ENCODE peak calls at places on chromosomes 7 and 10, in ten cellular contexts. One of them, this sample, is unnamed.

GRCh38 chr7:68529221-68529620 is 1069.1 kb upstream of the AUTS2 start:
- DNase-seq in heart left ventricle: no peak
- DNase-seq in aorta: no peak
- DNase-seq in right atrium auricular region: no peak
- DNase-seq in iPS DF 6.9: no peak
- DNase-seq in IMR-90: no peak
- DNase-seq in CD8-positive, alpha-beta memory T cell: no peak
- DNase-seq in PC-3: no peak
- DNase-seq in mammary epithelial cell: no peak
- DNase-seq in HCT116: no peak
- DNase-seq in this sample: no peak

GRCh38 chr7:48083114-48083830 is 5.8 kb upstream of the UPP1 start:
- DNase-seq in heart left ventricle: no peak
- DNase-seq in aorta: no peak
- DNase-seq in right atrium auricular region: no peak
- DNase-seq in iPS DF 6.9: no peak
- DNase-seq in IMR-90: peak; percentile 92
- DNase-seq in CD8-positive, alpha-beta memory T cell: no peak
- DNase-seq in PC-3: peak; percentile 46
- DNase-seq in mammary epithelial cell: peak; percentile 59
- DNase-seq in HCT116: no peak
- DNase-seq in this sample: peak; percentile 77

GRCh38 chr7:151119902-151120301 is 33.6 kb downstream of the AGAP3 start:
- DNase-seq in heart left ventricle: no peak
- DNase-seq in aorta: no peak
- DNase-seq in right atrium auricular region: no peak
- DNase-seq in iPS DF 6.9: no peak
- DNase-seq in IMR-90: no peak
- DNase-seq in CD8-positive, alpha-beta memory T cell: no peak
- DNase-seq in PC-3: no peak
- DNase-seq in mammary epithelial cell: no peak
- DNase-seq in HCT116: no peak
- DNase-seq in this sample: no peak

GRCh38 chr10:68543004-68543918 is 15.9 kb upstream of the SLC25A16 start:
- DNase-seq in heart left ventricle: no peak
- DNase-seq in aorta: no peak
- DNase-seq in right atrium auricular region: no peak
- DNase-seq in iPS DF 6.9: no peak
- DNase-seq in IMR-90: peak; percentile 84
- DNase-seq in CD8-positive, alpha-beta memory T cell: no peak
- DNase-seq in PC-3: peak; percentile 95
- DNase-seq in mammary epithelial cell: peak; percentile 96
- DNase-seq in HCT116: peak; percentile 48
- DNase-seq in this sample: no peak

GRCh38 chr10:100803481-100803880 is 58.1 kb downstream of the PAX2 start:
- DNase-seq in heart left ventricle: no peak
- DNase-seq in aorta: peak; percentile 35
- DNase-seq in right atrium auricular region: no peak
- DNase-seq in iPS DF 6.9: no peak
- DNase-seq in IMR-90: no peak
- DNase-seq in CD8-positive, alpha-beta memory T cell: no peak
- DNase-seq in PC-3: no peak
- DNase-seq in mammary epithelial cell: no peak
- DNase-seq in HCT116: no peak
- DNase-seq in this sample: no peak

GRCh38 chr7:106110885-106111670 is 1.0 kb downstream of the SYPL1 start:
- DNase-seq in heart left ventricle: no peak
- DNase-seq in aorta: no peak
- DNase-seq in right atrium auricular region: no peak
- DNase-seq in iPS DF 6.9: no peak
- DNase-seq in IMR-90: no peak
- DNase-seq in CD8-positive, alpha-beta memory T cell: peak; percentile 21
- DNase-seq in PC-3: peak; percentile 33
- DNase-seq in mammary epithelial cell: no peak
- DNase-seq in HCT116: no peak
- DNase-seq in this sample: peak; percentile 44

GRCh38 chr10:103968441-103969391 is 1.8 kb downstream of the SLK start:
- DNase-seq in heart left ventricle: no peak
- DNase-seq in aorta: no peak
- DNase-seq in right atrium auricular region: no peak
- DNase-seq in iPS DF 6.9: no peak
- DNase-seq in IMR-90: peak; percentile 24
- DNase-seq in CD8-positive, alpha-beta memory T cell: no peak
- DNase-seq in PC-3: peak; percentile 35
- DNase-seq in mammary epithelial cell: no peak
- DNase-seq in HCT116: no peak
- DNase-seq in this sample: no peak

GRCh38 chr10:96596422-96597407 is 9.9 kb upstream of the TM9SF3 start:
- DNase-seq in heart left ventricle: no peak
- DNase-seq in aorta: no peak
- DNase-seq in right atrium auricular region: no peak
- DNase-seq in iPS DF 6.9: no peak
- DNase-seq in IMR-90: no peak
- DNase-seq in CD8-positive, alpha-beta memory T cell: no peak
- DNase-seq in PC-3: peak; percentile 35
- DNase-seq in mammary epithelial cell: no peak
- DNase-seq in HCT116: no peak
- DNase-seq in this sample: no peak

GRCh38 chr7:105766421-105767191 is 109.8 kb downstream of the ATXN7L1 start:
- DNase-seq in heart left ventricle: no peak
- DNase-seq in aorta: no peak
- DNase-seq in right atrium auricular region: no peak
- DNase-seq in iPS DF 6.9: no peak
- DNase-seq in IMR-90: peak; percentile 66
- DNase-seq in CD8-positive, alpha-beta memory T cell: no peak
- DNase-seq in PC-3: no peak
- DNase-seq in mammary epithelial cell: no peak
- DNase-seq in HCT116: no peak
- DNase-seq in this sample: no peak

GRCh38 chr7:151806204-151806603 is 70.7 kb downstream of the PRKAG2 start:
- DNase-seq in heart left ventricle: no peak
- DNase-seq in aorta: peak; percentile 26
- DNase-seq in right atrium auricular region: no peak
- DNase-seq in iPS DF 6.9: no peak
- DNase-seq in IMR-90: no peak
- DNase-seq in CD8-positive, alpha-beta memory T cell: no peak
- DNase-seq in PC-3: no peak
- DNase-seq in mammary epithelial cell: no peak
- DNase-seq in HCT116: no peak
- DNase-seq in this sample: peak; percentile 91

GRCh38 chr10:8138471-8138870 is 84.0 kb downstream of the GATA3 start:
- DNase-seq in heart left ventricle: no peak
- DNase-seq in aorta: no peak
- DNase-seq in right atrium auricular region: no peak
- DNase-seq in iPS DF 6.9: no peak
- DNase-seq in IMR-90: peak; percentile 10
- DNase-seq in CD8-positive, alpha-beta memory T cell: no peak
- DNase-seq in PC-3: peak; percentile 68
- DNase-seq in mammary epithelial cell: peak; percentile 83
- DNase-seq in HCT116: no peak
- DNase-seq in this sample: no peak

GRCh38 chr10:129914960-129915359 is 49.1 kb downstream of the EBF3 start:
- DNase-seq in heart left ventricle: no peak
- DNase-seq in aorta: peak; percentile 39
- DNase-seq in right atrium auricular region: no peak
- DNase-seq in iPS DF 6.9: no peak
- DNase-seq in IMR-90: no peak
- DNase-seq in CD8-positive, alpha-beta memory T cell: no peak
- DNase-seq in PC-3: no peak
- DNase-seq in mammary epithelial cell: no peak
- DNase-seq in HCT116: no peak
- DNase-seq in this sample: no peak

GRCh38 chr7:42236266-42237161 is 495 bp downstream of the GLI3 start:
- DNase-seq in heart left ventricle: peak; percentile 57
- DNase-seq in aorta: peak; percentile 89
- DNase-seq in right atrium auricular region: no peak
- DNase-seq in iPS DF 6.9: no peak
- DNase-seq in IMR-90: peak; percentile 72
- DNase-seq in CD8-positive, alpha-beta memory T cell: no peak
- DNase-seq in PC-3: peak; percentile 55
- DNase-seq in mammary epithelial cell: peak; percentile 70
- DNase-seq in HCT116: no peak
- DNase-seq in this sample: no peak

GRCh38 chr7:107232568-107233090 is 63.8 kb downstream of the HBP1 start:
- DNase-seq in heart left ventricle: no peak
- DNase-seq in aorta: no peak
- DNase-seq in right atrium auricular region: no peak
- DNase-seq in iPS DF 6.9: no peak
- DNase-seq in IMR-90: peak; percentile 62
- DNase-seq in CD8-positive, alpha-beta memory T cell: no peak
- DNase-seq in PC-3: peak; percentile 50
- DNase-seq in mammary epithelial cell: peak; percentile 78
- DNase-seq in HCT116: no peak
- DNase-seq in this sample: no peak

GRCh38 chr7:85052056-85052737 is 134.7 kb downstream of the SEMA3D start:
- DNase-seq in heart left ventricle: no peak
- DNase-seq in aorta: no peak
- DNase-seq in right atrium auricular region: no peak
- DNase-seq in iPS DF 6.9: no peak
- DNase-seq in IMR-90: no peak
- DNase-seq in CD8-positive, alpha-beta memory T cell: no peak
- DNase-seq in PC-3: no peak
- DNase-seq in mammary epithelial cell: no peak
- DNase-seq in HCT116: no peak
- DNase-seq in this sample: no peak

GRCh38 chr7:8591289-8591688 is 157.9 kb downstream of the NXPH1 start:
- DNase-seq in heart left ventricle: no peak
- DNase-seq in aorta: no peak
- DNase-seq in right atrium auricular region: no peak
- DNase-seq in iPS DF 6.9: no peak
- DNase-seq in IMR-90: no peak
- DNase-seq in CD8-positive, alpha-beta memory T cell: no peak
- DNase-seq in PC-3: no peak
- DNase-seq in mammary epithelial cell: no peak
- DNase-seq in HCT116: no peak
- DNase-seq in this sample: no peak

GRCh38 chr10:100664509-100664908 is 80.9 kb upstream of the PAX2 start:
- DNase-seq in heart left ventricle: no peak
- DNase-seq in aorta: no peak
- DNase-seq in right atrium auricular region: no peak
- DNase-seq in iPS DF 6.9: no peak
- DNase-seq in IMR-90: no peak
- DNase-seq in CD8-positive, alpha-beta memory T cell: no peak
- DNase-seq in PC-3: no peak
- DNase-seq in mammary epithelial cell: no peak
- DNase-seq in HCT116: no peak
- DNase-seq in this sample: no peak

GRCh38 chr10:16193241-16193640 is 243.6 kb upstream of the PTER start:
- DNase-seq in heart left ventricle: no peak
- DNase-seq in aorta: no peak
- DNase-seq in right atrium auricular region: no peak
- DNase-seq in iPS DF 6.9: no peak
- DNase-seq in IMR-90: no peak
- DNase-seq in CD8-positive, alpha-beta memory T cell: no peak
- DNase-seq in PC-3: no peak
- DNase-seq in mammary epithelial cell: no peak
- DNase-seq in HCT116: no peak
- DNase-seq in this sample: no peak
- H3K9me3 ChIP-seq in heart left ventricle: no peaks in the 10 kb centered on the region
- H3K9me3 ChIP-seq in aorta: peaks cover 3% of the 10 kb centered on the region
- H3K9me3 ChIP-seq in right atrium auricular region: no peaks in the 10 kb centered on the region
- H3K9me3 ChIP-seq in iPS DF 6.9: no peaks in the 10 kb centered on the region
- H3K9me3 ChIP-seq in IMR-90: peaks cover 9% of the 10 kb centered on the region
- H3K9me3 ChIP-seq in CD8-positive, alpha-beta memory T cell: no peaks in the 10 kb centered on the region
- H3K9me3 ChIP-seq in PC-3: no peaks in the 10 kb centered on the region
- H3K9me3 ChIP-seq in mammary epithelial cell: peaks cover 4% of the 10 kb centered on the region
- H3K9me3 ChIP-seq in HCT116: no peaks in the 10 kb centered on the region
- H3K9me3 ChIP-seq in this sample: no peaks in the 10 kb centered on the region

DNA sequence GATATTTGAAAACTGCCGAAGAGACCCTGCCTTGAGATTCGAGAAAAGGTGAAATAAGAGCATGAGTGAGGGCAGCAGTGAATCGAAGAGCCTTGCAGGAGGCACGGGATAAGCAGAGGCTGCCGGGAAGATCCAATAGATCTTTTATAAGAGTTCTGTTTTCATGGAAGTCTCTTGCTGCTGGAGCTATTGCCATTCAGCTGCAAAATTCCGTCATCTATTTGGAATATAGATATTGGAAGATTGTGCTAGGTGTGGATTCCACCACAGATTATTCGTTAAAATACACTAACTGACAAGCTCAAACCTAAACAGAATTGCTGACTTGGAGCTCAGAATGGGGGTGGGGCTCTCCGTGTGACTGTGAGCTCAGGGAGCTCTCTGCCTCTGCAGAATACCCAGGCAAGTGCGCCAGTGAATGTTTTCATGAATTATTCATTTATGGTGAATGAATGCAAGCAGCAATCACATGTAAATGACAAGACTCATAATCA is 249.6 kb downstream of the TRIL start:
- DNase-seq in heart left ventricle: no peak
- DNase-seq in aorta: no peak
- DNase-seq in right atrium auricular region: no peak
- DNase-seq in iPS DF 6.9: no peak
- DNase-seq in IMR-90: no peak
- DNase-seq in CD8-positive, alpha-beta memory T cell: no peak
- DNase-seq in PC-3: no peak
- DNase-seq in mammary epithelial cell: no peak
- DNase-seq in HCT116: no peak
- DNase-seq in this sample: no peak
- H3K27ac ChIP-seq in heart left ventricle: no peak overlapping the region
- H3K27ac ChIP-seq in aorta: no peak overlapping the region
- H3K27ac ChIP-seq in right atrium auricular region: no peak overlapping the region
- H3K27ac ChIP-seq in iPS DF 6.9: no peak overlapping the region
- H3K27ac ChIP-seq in IMR-90: no peak overlapping the region
- H3K27ac ChIP-seq in CD8-positive, alpha-beta memory T cell: no peak overlapping the region
- H3K27ac ChIP-seq in PC-3: no peak overlapping the region
- H3K27ac ChIP-seq in mammary epithelial cell: no peak overlapping the region
- H3K27ac ChIP-seq in HCT116: no peak overlapping the region
- H3K27ac ChIP-seq in this sample: no peak overlapping the region

GRCh38 chr10:118638680-118639079 is 43.2 kb upstream of the PRLHR start:
- DNase-seq in heart left ventricle: no peak
- DNase-seq in aorta: no peak
- DNase-seq in right atrium auricular region: peak; percentile 34
- DNase-seq in iPS DF 6.9: no peak
- DNase-seq in IMR-90: no peak
- DNase-seq in CD8-positive, alpha-beta memory T cell: no peak
- DNase-seq in PC-3: no peak
- DNase-seq in mammary epithelial cell: no peak
- DNase-seq in HCT116: no peak
- DNase-seq in this sample: no peak

GRCh38 chr10:118642228-118642627 is 46.8 kb upstream of the PRLHR start:
- DNase-seq in heart left ventricle: no peak
- DNase-seq in aorta: no peak
- DNase-seq in right atrium auricular region: peak; percentile 56
- DNase-seq in iPS DF 6.9: no peak
- DNase-seq in IMR-90: no peak
- DNase-seq in CD8-positive, alpha-beta memory T cell: no peak
- DNase-seq in PC-3: no peak
- DNase-seq in mammary epithelial cell: no peak
- DNase-seq in HCT116: no peak
- DNase-seq in this sample: no peak
- H3K9me3 ChIP-seq in heart left ventricle: no peaks in the 10 kb centered on the region
- H3K9me3 ChIP-seq in aorta: peaks cover 6% of the 10 kb centered on the region
- H3K9me3 ChIP-seq in right atrium auricular region: no peaks in the 10 kb centered on the region
- H3K9me3 ChIP-seq in iPS DF 6.9: no peaks in the 10 kb centered on the region
- H3K9me3 ChIP-seq in IMR-90: no peaks in the 10 kb centered on the region
- H3K9me3 ChIP-seq in CD8-positive, alpha-beta memory T cell: no peaks in the 10 kb centered on the region
- H3K9me3 ChIP-seq in PC-3: no peaks in the 10 kb centered on the region
- H3K9me3 ChIP-seq in mammary epithelial cell: no peaks in the 10 kb centered on the region
- H3K9me3 ChIP-seq in HCT116: peaks cover 4% of the 10 kb centered on the region
- H3K9me3 ChIP-seq in this sample: no peaks in the 10 kb centered on the region

GRCh38 chr10:50362547-50363125 is 111.3 kb upstream of the ASAH2 start:
- DNase-seq in heart left ventricle: no peak
- DNase-seq in aorta: no peak
- DNase-seq in right atrium auricular region: no peak
- DNase-seq in iPS DF 6.9: no peak
- DNase-seq in IMR-90: peak; percentile 14
- DNase-seq in CD8-positive, alpha-beta memory T cell: no peak
- DNase-seq in PC-3: peak; percentile 100
- DNase-seq in mammary epithelial cell: peak; percentile 50
- DNase-seq in HCT116: no peak
- DNase-seq in this sample: no peak
- H3K27ac ChIP-seq in heart left ventricle: no peak overlapping the region
- H3K27ac ChIP-seq in aorta: no peak overlapping the region
- H3K27ac ChIP-seq in right atrium auricular region: no peak overlapping the region
- H3K27ac ChIP-seq in iPS DF 6.9: no peak overlapping the region
- H3K27ac ChIP-seq in IMR-90: no peak overlapping the region
- H3K27ac ChIP-seq in CD8-positive, alpha-beta memory T cell: no peak overlapping the region
- H3K27ac ChIP-seq in PC-3: peak overlapping the region; percentile 88
- H3K27ac ChIP-seq in mammary epithelial cell: no peak overlapping the region
- H3K27ac ChIP-seq in HCT116: no peak overlapping the region
- H3K27ac ChIP-seq in this sample: no peak overlapping the region